ENCODE peak calls at places on chromosomes 16 and 17, in eight cellular contexts. N is adrenal gland, C is neural progenitor cell, H is A549, L is PC-9, Q is uterus, R is AG04450, F is upper lobe of right lung. U is an unnamed sample.

GRCh38 chr16:24999856-25000447 is 15.2 kb downstream of the ARHGAP17 start:
- DNase-seq in N (peak; percentile 59), R (no peak), C (no peak), H (peak; percentile 31), F (no peak), Q (no peak), L (no peak), U (peak; percentile 39)

GRCh38 chr17:39757931-39758873 is 20.5 kb downstream of the GRB7 start:
- DNase-seq in H (no peak), N (no peak), Q (no peak), L (no peak), F (no peak), R (no peak), C (no peak), U (peak; percentile 54)

GRCh38 chr17:11848330-11848729 is 148.9 kb downstream of the ZNF18 start:
- DNase-seq in R (no peak), F (no peak), C (no peak), H (no peak), L (no peak), N (no peak), Q (no peak), U (no peak)

GRCh38 chr17:58970966-58971575 is 135.6 kb downstream of the TRIM37 start:
- DNase-seq in R (no peak), Q (no peak), C (no peak), F (no peak), L (no peak), H (no peak), N (no peak), U (no peak)

GRCh38 chr17:40316571-40317344 is 7.8 kb downstream of the RARA start:
- DNase-seq in L (peak; percentile 72), H (peak; percentile 87), N (peak; percentile 57), R (peak; percentile 47), Q (peak; percentile 83), F (peak; percentile 85), C (peak; percentile 85), U (peak; percentile 60)

GRCh38 chr16:75854117-75854516 is 127.8 kb upstream of the CPHXL start:
- DNase-seq in R (no peak), F (no peak), N (no peak), Q (no peak), C (no peak), H (no peak), L (no peak), U (peak; percentile 86)

GRCh38 chr16:70695351-70696070 is 9.7 kb upstream of the MTSS2 start:
- DNase-seq in F (peak; percentile 86), N (peak; percentile 74), H (peak; percentile 48), Q (no peak), C (peak; percentile 40), L (peak; percentile 62), R (no peak), U (peak; percentile 78)

GRCh38 chr16:57985204-57986121 is 14.5 kb upstream of the CNGB1 start:
- DNase-seq in C (peak; percentile 35), Q (peak; percentile 42), H (no peak), N (peak; percentile 16), F (no peak), R (no peak), L (no peak), U (no peak)

GRCh38 chr16:67199011-67199807 is at the start of gene ELMO3:
- DNase-seq in C (peak; percentile 87), N (no peak), H (no peak), L (peak; percentile 65), F (peak; percentile 87), R (no peak), Q (no peak), U (peak; percentile 91)

GRCh38 chr17:82204831-82205719 is 7.6 kb downstream of the CCDC57 start:
- DNase-seq in R (no peak), Q (no peak), H (peak; percentile 68), N (peak; percentile 76), L (peak; percentile 72), F (no peak), C (no peak), U (no peak)

GRCh38 chr16:13696017-13696416 is 223.9 kb upstream of the ERCC4 start:
- DNase-seq in N (no peak), F (no peak), Q (no peak), R (no peak), C (no peak), H (no peak), L (no peak), U (no peak)

GRCh38 chr17:9768381-9768934 is 22.9 kb downstream of the DHRS7C start:
- DNase-seq in R (no peak), F (no peak), H (peak; percentile 60), N (no peak), C (peak; percentile 56), Q (no peak), L (no peak), U (peak; percentile 24)

GRCh38 chr17:50647187-50647586 is 12.5 kb downstream of the ABCC3 start:
- DNase-seq in H (no peak), F (no peak), L (no peak), R (no peak), C (no peak), N (no peak), Q (no peak), U (peak; percentile 42)

GRCh38 chr17:81120149-81120484 is 45.2 kb upstream of the PVALEF start:
- DNase-seq in N (peak; percentile 50), R (no peak), Q (no peak), H (no peak), C (peak; percentile 32), L (no peak), F (no peak), U (no peak)

GRCh38 chr16:3650631-3651265 is 3.7 kb upstream of the DNASE1 start:
- DNase-seq in Q (no peak), H (no peak), L (no peak), F (peak; percentile 30), N (no peak), R (no peak), C (no peak), U (no peak)

GRCh38 chr16:23835390-23836077 is at the start of gene PRKCB:
- DNase-seq in H (peak; percentile 47), L (no peak), Q (peak; percentile 70), F (peak; percentile 90), N (peak; percentile 64), C (peak; percentile 98), R (no peak), U (peak; percentile 82)

GRCh38 chr16:21179983-21180365 is 21.5 kb downstream of the LDAF1 start:
- DNase-seq in N (no peak), H (no peak), Q (no peak), C (no peak), R (no peak), L (no peak), F (no peak), U (no peak)

GRCh38 chr17:78159575-78160158 is 8.7 kb upstream of the SYNGR2 start:
- DNase-seq in N (no peak), Q (no peak), H (no peak), L (no peak), R (peak; percentile 80), F (no peak), C (no peak), U (peak; percentile 78)

GRCh38 chr17:30234296-30234695 is 1.2 kb downstream of the SLC6A4 start:
- DNase-seq in R (no peak), H (no peak), N (no peak), L (no peak), C (no peak), F (no peak), Q (no peak), U (no peak)

GRCh38 chr16:88462396-88462795 is 9.3 kb downstream of the ZFPM1 start:
- DNase-seq in H (no peak), C (no peak), Q (no peak), R (no peak), N (no peak), F (no peak), L (no peak), U (peak; percentile 57)
- H3K27ac ChIP-seq in H (no peak overlapping the region), C (no peak overlapping the region), Q (no peak overlapping the region), R (no peak overlapping the region), N (no peak overlapping the region), F (no peak overlapping the region), L (no peak overlapping the region), U (no peak overlapping the region)

GRCh38 chr16:1958715-1959268 is 546 bp upstream of the NDUFB10 start:
- DNase-seq in Q (peak; percentile 46), N (no peak), R (no peak), C (no peak), H (no peak), L (no peak), F (peak; percentile 69), U (no peak)

GRCh38 chr16:1964046-1964505 is 550 bp downstream of the RPS2 start:
- DNase-seq in C (peak; percentile 56), F (no peak), H (peak; percentile 30), Q (no peak), R (no peak), L (no peak), N (peak; percentile 38), U (peak; percentile 38)

GRCh38 chr16:1959269-1960039 is at the start of gene NDUFB10:
- DNase-seq in L (peak; percentile 72), Q (peak; percentile 87), R (peak; percentile 67), F (peak; percentile 97), H (peak; percentile 94), N (peak; percentile 95), C (peak; percentile 96), U (peak; percentile 86)

GRCh38 chr16:1960665-1961630 is 1.6 kb downstream of the NDUFB10 start:
- DNase-seq in C (peak; percentile 37), F (no peak), H (peak; percentile 72), N (no peak), L (peak; percentile 60), Q (no peak), R (no peak), U (peak; percentile 13)

GRCh38 chr16:1961651-1962067 is 2.3 kb downstream of the NDUFB10 start:
- DNase-seq in H (peak; percentile 51), L (no peak), N (no peak), F (no peak), C (no peak), Q (no peak), R (no peak), U (no peak)
- H3K4me3 ChIP-seq in H (peak overlapping the region; percentile 88), L (peak overlapping the region; percentile 39), N (no peak overlapping the region), F (no peak overlapping the region), C (no peak overlapping the region), Q (no peak overlapping the region), R (no peak overlapping the region), U (no peak overlapping the region)

GRCh38 chr16:35249051-35249450 is 1789.6 kb downstream of the TP53TG3F start:
- DNase-seq in N (no peak), Q (no peak), F (no peak), R (no peak), H (no peak), C (no peak), L (peak; percentile 16), U (no peak)
- H3K9me3 ChIP-seq in N (no peaks in the 10 kb centered on the region), Q (no peaks in the 10 kb centered on the region), F (peaks cover 2% of the 10 kb centered on the region), R (peaks cover 27% of the 10 kb centered on the region), H (no peaks in the 10 kb centered on the region), C (peaks cover 19% of the 10 kb centered on the region), L (no peaks in the 10 kb centered on the region), U (no peaks in the 10 kb centered on the region)

GRCh38 chr17:57605734-57606105 is 139.4 kb downstream of the CCDC182 start:
- DNase-seq in Q (no peak), L (no peak), N (no peak), R (no peak), F (peak; percentile 37), C (no peak), H (no peak), U (no peak)

GRCh38 chr17:57602896-57603295 is 142.2 kb downstream of the CCDC182 start:
- DNase-seq in C (no peak), N (no peak), R (no peak), F (no peak), L (no peak), Q (no peak), H (no peak), U (no peak)

GRCh38 chr17:57603978-57604377 is 141.1 kb downstream of the CCDC182 start:
- DNase-seq in N (peak; percentile 48), R (no peak), Q (peak; percentile 26), L (no peak), H (no peak), F (peak; percentile 69), C (no peak), U (peak; percentile 25)

GRCh38 chr17:57604771-57605733 is 140.0 kb downstream of the CCDC182 start:
- DNase-seq in C (peak; percentile 38), Q (peak; percentile 57), N (peak; percentile 78), L (no peak), H (no peak), F (peak; percentile 61), R (peak; percentile 24), U (peak; percentile 75)

GRCh38 chr17:57603541-57603940 is 141.6 kb downstream of the CCDC182 start:
- DNase-seq in H (no peak), R (no peak), N (no peak), F (no peak), L (no peak), C (no peak), Q (no peak), U (peak; percentile 18)
- H3K27ac ChIP-seq in H (no peak overlapping the region), R (no peak overlapping the region), N (no peak overlapping the region), F (peak overlapping the region; percentile 13), L (no peak overlapping the region), C (no peak overlapping the region), Q (no peak overlapping the region), U (no peak overlapping the region)